ENCODE peak calls at places on chromosomes 3 and 15, in eight cellular contexts. F is heart right ventricle; O is RWPE1; N is CD4-positive, alpha-beta T cell; A is foreskin fibroblast; Z is thyroid gland; V is fibroblast of mammary gland; G is B cell. T is an unnamed sample.
A peak's percentile ranks its signal among the peaks of the same experiment; 100 is the strongest.

GRCh38 chr15:58264068-58264971 is 126.1 kb downstream of the AQP9 start:
- DNase-seq in V (no peak), A (no peak), F (no peak), O (no peak), N (no peak), Z (no peak), G (no peak), T (no peak)

GRCh38 chr3:134622803-134623365 is 27.9 kb downstream of the KY start:
- DNase-seq in G (no peak), N (no peak), F (no peak), O (no peak), A (no peak), Z (no peak), V (no peak), T (no peak)

GRCh38 chr3:51591231-51591630 is 52.7 kb downstream of the RAD54L2 start:
- DNase-seq in O (no peak), A (peak; percentile 7), Z (no peak), F (no peak), N (no peak), V (peak; percentile 31), G (no peak), T (no peak)

GRCh38 chr3:78140274-78140673 is 1100.4 kb downstream of the ROBO2 start:
- DNase-seq in F (no peak), A (no peak), Z (no peak), O (no peak), N (no peak), V (no peak), G (no peak), T (no peak)

GRCh38 chr3:106688463-106688862 is 688.8 kb upstream of the CCDC54 start:
- DNase-seq in V (peak; percentile 96), Z (no peak), G (no peak), O (peak; percentile 81), A (peak; percentile 91), F (no peak), N (no peak), T (no peak)

GRCh38 chr3:114176890-114177289 is 2.0 kb downstream of the DRD3 start:
- DNase-seq in N (no peak), G (no peak), O (no peak), V (no peak), Z (no peak), A (no peak), F (no peak), T (no peak)

GRCh38 chr3:4233488-4233887 is 69.7 kb upstream of the SETMAR start:
- DNase-seq in O (no peak), N (no peak), V (no peak), F (no peak), G (no peak), A (no peak), Z (no peak), T (no peak)

GRCh38 chr15:29124581-29125381 is 144.8 kb downstream of the NSMCE3 start:
- DNase-seq in A (no peak), O (peak; percentile 25), V (no peak), F (no peak), N (no peak), Z (no peak), G (no peak), T (no peak)

GRCh38 chr3:143536817-143537535 is 311.3 kb downstream of the SLC9A9 start:
- DNase-seq in G (no peak), O (no peak), A (peak; percentile 94), N (no peak), Z (peak; percentile 6), F (peak; percentile 16), V (peak; percentile 98), T (no peak)

GRCh38 chr3:73523661-73524060 is 101.1 kb downstream of the PDZRN3 start:
- DNase-seq in A (no peak), F (no peak), N (no peak), O (no peak), V (no peak), Z (no peak), G (no peak), T (no peak)

GRCh38 chr3:187616307-187616939 is 53.8 kb downstream of the SST start:
- DNase-seq in F (no peak), N (peak; percentile 32), G (peak; percentile 60), V (peak; percentile 68), O (peak; percentile 61), Z (peak; percentile 38), A (peak; percentile 18), T (no peak)

GRCh38 chr3:39202094-39202493 is 9.7 kb upstream of the XIRP1 start:
- DNase-seq in G (no peak), F (no peak), N (no peak), A (no peak), V (no peak), Z (no peak), O (no peak), T (no peak)

GRCh38 chr3:126911162-126912026 is 71.5 kb upstream of the PLXNA1 start:
- DNase-seq in Z (peak; percentile 19), N (peak; percentile 34), A (peak; percentile 88), O (peak; percentile 93), V (peak; percentile 98), F (no peak), G (peak; percentile 86), T (no peak)

GRCh38 chr15:28269097-28269496 is 52.9 kb downstream of the HERC2 start:
- DNase-seq in F (peak; percentile 40), A (peak; percentile 53), G (no peak), Z (no peak), N (no peak), O (no peak), V (peak; percentile 6), T (no peak)

GRCh38 chr3:127096256-127097008 is 96.5 kb upstream of the PRR23E start:
- DNase-seq in V (peak; percentile 12), O (no peak), A (no peak), N (no peak), Z (no peak), G (no peak), F (no peak), T (no peak)

GRCh38 chr3:8994226-8994625 is 31.0 kb upstream of the RAD18 start:
- DNase-seq in G (no peak), O (no peak), N (no peak), A (no peak), V (no peak), F (no peak), Z (no peak), T (no peak)

GRCh38 chr15:62969442-62970089 is 73.0 kb upstream of the TPM1 start:
- DNase-seq in V (no peak), G (no peak), Z (no peak), A (no peak), N (no peak), F (no peak), O (peak; percentile 20), T (no peak)

GRCh38 chr15:89187911-89188514 is 33.4 kb downstream of the RLBP1 start:
- DNase-seq in A (no peak), Z (peak; percentile 75), V (no peak), G (no peak), N (no peak), O (no peak), F (no peak), T (no peak)

GRCh38 chr3:139772539-139773500 is 95.0 kb upstream of the NMNAT3 start:
- DNase-seq in A (peak; percentile 66), G (no peak), O (peak; percentile 14), Z (no peak), F (no peak), N (no peak), V (peak; percentile 88), T (no peak)

GRCh38 chr3:72259755-72260589 is 475.0 kb upstream of the PROK2 start:
- DNase-seq in N (no peak), A (no peak), F (no peak), V (peak; percentile 50), O (no peak), Z (no peak), G (no peak), T (no peak)

GRCh38 chr3:189948724-189949045 is 172.0 kb downstream of the P3H2 start:
- DNase-seq in F (no peak), O (no peak), A (no peak), Z (no peak), N (no peak), V (no peak), G (no peak), T (no peak)
- TF ChIP-seq CTCF in F (no peak), O (no peak), A (no peak), Z (no peak), N (no peak), V (no peak), G (no peak), T (no peak)

GRCh38 chr15:48177875-48178611 is at the start of gene MYEF2:
- DNase-seq in O (peak; percentile 57), F (peak; percentile 59), N (peak; percentile 44), A (peak; percentile 51), Z (peak; percentile 66), V (peak; percentile 45), G (peak; percentile 77), T (peak; percentile 68)
- TF ChIP-seq CTCF in O (no peak), F (no peak), N (no peak), A (no peak), Z (peak; percentile 25), V (no peak), G (peak; percentile 35), T (no peak)

GRCh38 chr15:51622269-51623180 is at the start of gene DMXL2:
- DNase-seq in G (peak; percentile 72), F (peak; percentile 88), Z (peak; percentile 88), O (peak; percentile 86), N (peak; percentile 48), A (peak; percentile 81), V (peak; percentile 78), T (peak; percentile 83)

GRCh38 chr15:51621917-51622268 is 678 bp downstream of the DMXL2 start:
- DNase-seq in O (peak; percentile 69), N (peak; percentile 9), Z (peak; percentile 47), V (peak; percentile 59), F (peak; percentile 47), A (peak; percentile 47), G (peak; percentile 34), T (peak; percentile 18)

GRCh38 chr15:51623386-51623938 is 891 bp upstream of the DMXL2 start:
- DNase-seq in Z (peak; percentile 4), G (no peak), A (peak; percentile 1), O (no peak), V (no peak), N (no peak), F (no peak), T (no peak)

GRCh38 chr15:51625236-51625635 is 2.7 kb upstream of the DMXL2 start:
- DNase-seq in O (no peak), Z (no peak), A (no peak), G (peak; percentile 7), V (no peak), F (no peak), N (no peak), T (no peak)

GRCh38 chr15:51624022-51624421 is 1.5 kb upstream of the DMXL2 start:
- DNase-seq in Z (no peak), F (no peak), V (no peak), N (no peak), G (no peak), A (no peak), O (no peak), T (no peak)
- TF ChIP-seq CTCF in Z (no peak), F (no peak), V (no peak), N (no peak), G (no peak), A (no peak), O (no peak), T (no peak)

GRCh38 chr3:195117978-195118581 is 152.9 kb downstream of the XXYLT1 start:
- DNase-seq in A (no peak), F (no peak), V (no peak), O (peak; percentile 26), G (no peak), Z (no peak), N (no peak), T (no peak)
- TF ChIP-seq CTCF in A (no peak), F (no peak), V (peak; percentile 10), O (no peak), G (peak; percentile 15), Z (no peak), N (no peak), T (no peak)

T was measured in mesothelial cell of epicardium.